ENCODE peak calls at places on chromosomes 5 and 9, in eight cellular contexts. F is osteocyte, I is DND-41, E is NCI-H1092 treated with DMSO at 0.1 percent for 48 hours, S is uterus, G is ecto neural progenitor cell, Y is fibroblast of gingiva, O is GM13977. J is an unnamed sample.

GRCh38 chr5:135739383-135739961 is 95.0 kb upstream of the SLC25A48 start:
- DNase-seq in S (no peak), F (peak), E (no peak), I (no peak), O (no peak), G (peak), Y (no peak), J (no peak)

GRCh38 chr9:129868571-129869486 is 33.6 kb downstream of the USP20 start:
- DNase-seq in O (no peak), Y (no peak), F (no peak), S (no peak), G (no peak), E (no peak), I (no peak), J (no peak)

GRCh38 chr5:6576861-6577501 is 55.9 kb downstream of the NSUN2 start:
- DNase-seq in S (no peak), F (peak), Y (peak), I (peak), E (peak), G (peak), O (peak), J (peak)

GRCh38 chr9:129182625-129183494 is 4.8 kb upstream of the IER5L start:
- DNase-seq in F (no peak), O (no peak), S (no peak), I (no peak), E (no peak), Y (no peak), G (peak), J (peak)

GRCh38 chr5:138212828-138213160 is 329 bp downstream of the CDC23 start:
- DNase-seq in Y (no peak), G (no peak), S (no peak), E (no peak), F (no peak), I (no peak), O (peak), J (no peak)

GRCh38 chr5:88158056-88158455 is 110.6 kb downstream of the TMEM161B start:
- DNase-seq in Y (no peak), I (no peak), F (no peak), E (no peak), S (no peak), O (no peak), G (no peak), J (no peak)

GRCh38 chr9:19216466-19216865 is 14.0 kb upstream of the DENND4C start:
- DNase-seq in I (no peak), F (no peak), S (no peak), E (no peak), Y (no peak), G (no peak), O (no peak), J (no peak)

GRCh38 chr9:121886759-121887485 is 206.2 kb downstream of the TTLL11 start:
- DNase-seq in O (no peak), I (no peak), G (no peak), Y (no peak), S (no peak), F (no peak), E (no peak), J (no peak)

GRCh38 chr5:121296357-121296756 is 555.3 kb upstream of the FTMT start:
- DNase-seq in O (no peak), G (no peak), S (no peak), F (no peak), E (no peak), I (no peak), Y (no peak), J (no peak)

GRCh38 chr9:86943223-86943870 is 4.0 kb downstream of the GAS1 start:
- DNase-seq in S (no peak), O (no peak), G (no peak), E (peak), F (no peak), Y (peak), I (no peak), J (no peak)

GRCh38 chr5:42855386-42855785 is 43.7 kb upstream of the SELENOP start:
- DNase-seq in S (no peak), F (no peak), Y (no peak), O (no peak), G (no peak), E (no peak), I (no peak), J (no peak)

GRCh38 chr5:151799407-151799806 is 27.7 kb downstream of the G3BP1 start:
- DNase-seq in I (no peak), G (no peak), O (no peak), E (no peak), S (no peak), Y (no peak), F (no peak), J (no peak)

GRCh38 chr9:111036946-111037743 is 1.1 kb downstream of the LPAR1 start:
- DNase-seq in E (peak), F (no peak), G (peak), I (no peak), S (no peak), O (no peak), Y (peak), J (no peak)

GRCh38 chr9:107438211-107439030 is 51.1 kb downstream of the KLF4 start:
- DNase-seq in I (no peak), F (no peak), O (no peak), G (peak), S (no peak), E (peak), Y (no peak), J (no peak)

GRCh38 chr9:136316271-136316751 is 11.0 kb upstream of the GPSM1 start:
- DNase-seq in G (no peak), S (no peak), F (no peak), E (no peak), Y (no peak), I (no peak), O (no peak), J (no peak)

GRCh38 chr5:138543730-138544104 is 681 bp upstream of the ETF1 start:
- DNase-seq in F (no peak), S (no peak), O (peak), G (no peak), E (peak), Y (no peak), I (no peak), J (no peak)

GRCh38 chr9:70668751-70669150 is 254.3 kb upstream of the KLF9 start:
- DNase-seq in E (no peak), G (no peak), O (no peak), F (no peak), I (no peak), S (no peak), Y (peak), J (peak)

GRCh38 chr5:151602806-151603205 is 11.7 kb upstream of the FAT2 start:
- DNase-seq in O (no peak), I (no peak), F (no peak), G (no peak), S (no peak), Y (no peak), E (no peak), J (no peak)

GRCh38 chr9:92547356-92547755 is 11.6 kb upstream of the ECM2 start:
- DNase-seq in G (no peak), Y (no peak), S (no peak), O (no peak), F (no peak), E (no peak), I (no peak), J (no peak)